ENCODE peak calls at places on chromosome 20, in eight cellular contexts. V is AG09319; B is foreskin fibroblast; A is stimulated activated CD4-positive, alpha-beta T cell treated with anti-CD3 and anti-CD28 coated beads, Interleukin-4, amount 100 ng/mL, for 4 hours; M is T-cell; T is SW480; K is tibial nerve; H is A172. U is an unnamed sample.

GRCh38 chr20:47489448-47489872 is 12.2 kb upstream of the NCOA3 start:
- DNase-seq in A (peak; percentile 42), T (no peak), M (peak; percentile 63), H (no peak), B (no peak), V (no peak), K (no peak), U (no peak)

GRCh38 chr20:62816031-62816878 is 595 bp upstream of the COL9A3 start:
- DNase-seq in T (no peak), K (no peak), A (no peak), V (no peak), B (no peak), H (no peak), M (no peak), U (no peak)

GRCh38 chr20:17024513-17025105 is 202.2 kb upstream of the PCSK2 start:
- DNase-seq in V (no peak), T (peak; percentile 99), A (no peak), K (no peak), H (peak; percentile 81), B (no peak), M (no peak), U (no peak)

GRCh38 chr20:62599216-62600110 is 42.8 kb upstream of the SLCO4A1 start:
- DNase-seq in H (no peak), K (no peak), B (no peak), T (no peak), A (no peak), V (no peak), M (no peak), U (no peak)

GRCh38 chr20:35515341-35515740 is 14.1 kb downstream of the C20orf173 start:
- DNase-seq in K (no peak), A (no peak), H (no peak), V (no peak), B (no peak), M (no peak), T (no peak), U (no peak)

GRCh38 chr20:36017034-36017951 is 48.9 kb downstream of the CNBD2 start:
- DNase-seq in K (peak; percentile 45), B (peak; percentile 56), H (peak; percentile 80), V (peak; percentile 59), A (no peak), M (no peak), T (peak; percentile 27), U (no peak)

GRCh38 chr20:58868795-58869194 is 16.3 kb downstream of the GNAS start:
- DNase-seq in T (no peak), H (no peak), V (no peak), A (no peak), M (no peak), B (no peak), K (no peak), U (no peak)

GRCh38 chr20:48583171-48583570 is 244.6 kb downstream of the PREX1 start:
- DNase-seq in V (no peak), B (no peak), T (no peak), M (no peak), A (no peak), K (no peak), H (no peak), U (no peak)